ENCODE peak calls at places on chromosomes 12 and 14, in eight cellular contexts. D, H, E, X, L, U, R and W are unnamed samples.

GRCh38 chr12:57430117-57430930 is 519 bp downstream of the R3HDM2 start:
- DNase-seq in D (no peak), U (no peak), H (peak), R (peak), E (peak), X (peak), L (no peak), W (no peak)

GRCh38 chr12:65640489-65640901 is 183.8 kb upstream of the HMGA2 start:
- DNase-seq in R (no peak), X (peak), E (no peak), H (no peak), L (no peak), D (no peak), U (no peak), W (no peak)

GRCh38 chr14:25394791-25395391 is 344.9 kb upstream of the STXBP6 start:
- DNase-seq in E (no peak), D (no peak), U (no peak), R (no peak), H (no peak), X (peak), L (no peak), W (no peak)

GRCh38 chr12:6936642-6937480 is 6.8 kb upstream of the RNU7-1 start:
- DNase-seq in R (no peak), U (no peak), H (no peak), D (no peak), L (no peak), E (no peak), X (no peak), W (peak)

GRCh38 chr14:32761381-32761968 is 177.2 kb upstream of the NPAS3 start:
- DNase-seq in H (no peak), U (no peak), E (no peak), L (no peak), D (no peak), R (no peak), X (peak), W (no peak)

GRCh38 chr14:66117600-66117999 is 368.6 kb upstream of the CCDC196 start:
- DNase-seq in L (peak), R (no peak), H (no peak), U (no peak), D (no peak), E (no peak), X (peak), W (no peak)

GRCh38 chr12:113030875-113031525 is 25.5 kb upstream of the DTX1 start:
- DNase-seq in E (no peak), X (peak), U (peak), H (no peak), R (peak), L (peak), D (no peak), W (peak)

GRCh38 chr14:72788972-72789728 is 104.8 kb downstream of the DPF3 start:
- DNase-seq in L (no peak), R (no peak), D (no peak), E (no peak), X (no peak), H (no peak), U (no peak), W (peak)

GRCh38 chr12:126907900-126908764 is 1358.8 kb upstream of the TMEM132C start:
- DNase-seq in X (no peak), D (no peak), U (no peak), H (no peak), E (no peak), L (no peak), R (no peak), W (no peak)

GRCh38 chr14:104977681-104978647 is at the start of gene AHNAK2:
- DNase-seq in X (peak), D (peak), R (no peak), E (peak), H (peak), L (peak), U (no peak), W (no peak)

GRCh38 chr14:74491952-74492351 is 1.2 kb downstream of the NPC2 start:
- DNase-seq in L (peak), R (peak), U (no peak), D (no peak), H (no peak), E (no peak), X (peak), W (peak)

GRCh38 chr14:25400607-25401206 is 350.8 kb upstream of the STXBP6 start:
- DNase-seq in H (no peak), X (peak), L (peak), U (peak), E (peak), D (no peak), R (peak), W (peak)

GRCh38 chr14:84750763-84751554 is 779.0 kb upstream of the FLRT2 start:
- DNase-seq in H (no peak), E (no peak), U (no peak), X (peak), R (no peak), D (peak), L (no peak), W (no peak)

GRCh38 chr12:94659531-94659930 is 9.2 kb upstream of the TMCC3 start:
- DNase-seq in U (no peak), D (no peak), H (no peak), E (no peak), R (no peak), X (no peak), L (no peak), W (no peak)

GRCh38 chr12:25416516-25416915 is 136.6 kb downstream of the LMNTD1 start:
- DNase-seq in E (no peak), L (no peak), D (no peak), R (no peak), H (no peak), U (no peak), X (no peak), W (no peak)

GRCh38 chr12:77493311-77493710 is 337.4 kb upstream of the NAV3 start:
- DNase-seq in L (no peak), R (no peak), H (no peak), X (peak), E (no peak), D (no peak), U (no peak), W (no peak)

GRCh38 chr12:49364989-49365388 is 2.3 kb upstream of the SPATS2 start:
- DNase-seq in X (peak), U (no peak), R (no peak), H (no peak), D (no peak), E (no peak), L (no peak), W (no peak)

GRCh38 chr12:29990971-29991370 is 207.2 kb upstream of the TMTC1 start:
- DNase-seq in L (no peak), H (no peak), R (no peak), D (no peak), U (no peak), E (no peak), X (no peak), W (no peak)

GRCh38 chr12:126159139-126159538 is 1093.9 kb downstream of the AACS start:
- DNase-seq in X (no peak), D (no peak), R (no peak), L (no peak), U (no peak), E (no peak), H (no peak), W (no peak)

GRCh38 chr14:88170333-88170732 is 152.7 kb downstream of the KCNK10 start:
- DNase-seq in X (no peak), E (no peak), D (no peak), H (no peak), U (no peak), R (no peak), L (no peak), W (no peak)

GRCh38 chr14:61953602-61954001 is 191.4 kb downstream of the SNAPC1 start:
- DNase-seq in H (no peak), X (no peak), E (no peak), U (no peak), L (no peak), R (no peak), D (no peak), W (no peak)

GRCh38 chr14:32013083-32013482 is 64.0 kb upstream of the ARHGAP5 start:
- DNase-seq in X (no peak), H (no peak), U (no peak), E (no peak), L (peak), R (no peak), D (no peak), W (no peak)

GRCh38 chr12:41277019-41277770 is 89.1 kb downstream of the PDZRN4 start:
- DNase-seq in L (peak), X (peak), U (peak), R (peak), H (no peak), E (peak), D (peak), W (peak)

GRCh38 chr12:52044284-52044983 is 6.8 kb upstream of the NR4A1 start:
- DNase-seq in H (no peak), L (no peak), D (no peak), X (peak), R (peak), E (no peak), U (no peak), W (no peak)

GRCh38 chr12:89649139-89649538 is 59.5 kb downstream of the ATP2B1 start:
- DNase-seq in X (no peak), R (no peak), L (no peak), H (no peak), E (no peak), D (no peak), U (no peak), W (no peak)

GRCh38 chr14:87148655-87149054 is 844.3 kb downstream of the GALC start:
- DNase-seq in H (no peak), U (no peak), X (peak), L (no peak), E (no peak), D (no peak), R (no peak), W (no peak)

GRCh38 chr14:73792476-73792875 is 59.2 kb upstream of the PTGR2 start:
- DNase-seq in U (no peak), L (no peak), X (no peak), R (no peak), D (no peak), H (no peak), E (no peak), W (no peak)

GRCh38 chr12:109934026-109934425 is 34.0 kb downstream of the TCHP start:
- DNase-seq in U (no peak), L (peak), D (peak), R (no peak), X (no peak), E (no peak), H (no peak), W (peak)
- TF ChIP-seq CTCF in U (peak), L (peak), D (peak), R (no peak), X (peak), E (no peak), H (peak), W (peak)

GRCh38 chr12:18302809-18303430 is 41.6 kb downstream of the PIK3C2G start:
- DNase-seq in U (no peak), E (no peak), L (no peak), X (no peak), H (no peak), R (no peak), D (no peak), W (no peak)
- TF ChIP-seq CTCF in U (no peak), E (no peak), L (no peak), X (no peak), H (no peak), R (no peak), D (no peak), W (no peak)

DNA sequence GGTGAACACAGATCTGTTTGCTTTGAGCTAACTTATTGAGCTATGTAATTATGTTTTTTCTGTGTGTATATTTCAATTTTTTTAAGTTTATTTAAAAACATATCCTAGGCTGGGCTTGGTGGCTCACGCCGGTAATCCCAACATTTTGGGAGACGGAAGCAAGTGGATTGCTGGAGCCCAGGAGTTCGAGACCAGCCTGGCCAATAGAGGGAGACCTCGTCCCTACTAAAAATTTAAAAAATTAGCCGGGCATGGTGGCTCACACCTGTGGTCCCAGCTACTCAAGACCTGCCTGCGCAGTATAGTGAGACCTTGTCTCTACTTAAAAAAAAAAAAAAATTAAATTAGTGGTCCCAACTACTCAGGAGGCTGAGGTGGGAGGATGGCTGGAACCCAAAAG is 16.2 kb upstream of the RNASE1 start:
- DNase-seq in X (no peak), U (no peak), D (no peak), L (no peak), H (no peak), E (no peak), R (no peak), W (no peak)
- TF ChIP-seq CTCF in X (no peak), U (peak), D (no peak), L (peak), H (no peak), E (no peak), R (no peak), W (no peak)

GRCh38 chr12:119942386-119942785 is 46.6 kb upstream of the BICDL1 start:
- DNase-seq in R (no peak), E (no peak), H (no peak), U (no peak), X (no peak), L (no peak), D (no peak), W (no peak)
- TF ChIP-seq CTCF in R (no peak), E (no peak), H (no peak), U (no peak), X (no peak), L (no peak), D (no peak), W (no peak)

GRCh38 chr12:55736076-55736475 is 6.8 kb upstream of the GDF11 start:
- DNase-seq in D (no peak), R (no peak), U (no peak), E (no peak), L (no peak), H (no peak), X (no peak), W (no peak)

GRCh38 chr12:55738113-55739024 is 4.6 kb upstream of the GDF11 start:
- DNase-seq in X (peak), E (peak), D (no peak), U (peak), H (peak), L (peak), R (peak), W (peak)

GRCh38 chr12:55739025-55739378 is 3.9 kb upstream of the GDF11 start:
- DNase-seq in X (no peak), R (no peak), L (no peak), H (no peak), D (no peak), U (no peak), E (no peak), W (no peak)

GRCh38 chr12:55736780-55737580 is 5.9 kb upstream of the GDF11 start:
- DNase-seq in D (no peak), L (peak), R (peak), U (no peak), E (peak), X (peak), H (no peak), W (peak)

GRCh38 chr12:55737581-55738112 is 5.3 kb upstream of the GDF11 start:
- DNase-seq in E (no peak), L (no peak), D (no peak), U (no peak), R (no peak), X (no peak), H (no peak), W (no peak)
- TF ChIP-seq CTCF in E (no peak), L (no peak), D (no peak), U (no peak), R (no peak), X (no peak), H (no peak), W (no peak)

GRCh38 chr12:21877583-21877982 is 63.6 kb downstream of the ABCC9 start:
- DNase-seq in E (no peak), R (no peak), U (no peak), X (no peak), D (no peak), H (no peak), L (no peak), W (no peak)
- TF ChIP-seq CTCF in E (no peak), R (no peak), U (no peak), X (no peak), D (no peak), H (no peak), L (no peak), W (no peak)

DNA sequence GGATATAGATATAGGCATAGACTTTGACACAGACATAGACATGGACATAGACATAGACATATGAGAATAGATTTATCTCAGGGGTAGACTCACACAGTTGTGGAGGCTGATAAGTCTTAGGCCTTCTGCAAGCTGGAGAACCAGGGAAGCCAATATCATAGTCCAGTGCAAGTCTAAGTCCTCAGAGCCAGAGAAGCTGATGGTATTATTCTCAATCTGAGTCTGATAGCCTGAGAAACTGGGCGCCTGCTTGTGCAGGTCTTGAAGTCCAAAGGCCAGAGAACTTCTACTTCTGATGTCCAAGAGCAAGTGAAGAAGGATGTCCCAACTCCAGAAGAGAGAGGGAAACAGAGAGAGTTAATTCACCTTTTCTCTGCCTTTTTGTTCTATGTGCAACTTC is 476.5 kb downstream of the SLC6A15 start:
- DNase-seq in L (no peak), E (no peak), R (no peak), X (no peak), U (no peak), D (no peak), H (no peak), W (no peak)
- TF ChIP-seq CTCF in L (no peak), E (no peak), R (no peak), X (no peak), U (no peak), D (no peak), H (no peak), W (no peak)

DNA sequence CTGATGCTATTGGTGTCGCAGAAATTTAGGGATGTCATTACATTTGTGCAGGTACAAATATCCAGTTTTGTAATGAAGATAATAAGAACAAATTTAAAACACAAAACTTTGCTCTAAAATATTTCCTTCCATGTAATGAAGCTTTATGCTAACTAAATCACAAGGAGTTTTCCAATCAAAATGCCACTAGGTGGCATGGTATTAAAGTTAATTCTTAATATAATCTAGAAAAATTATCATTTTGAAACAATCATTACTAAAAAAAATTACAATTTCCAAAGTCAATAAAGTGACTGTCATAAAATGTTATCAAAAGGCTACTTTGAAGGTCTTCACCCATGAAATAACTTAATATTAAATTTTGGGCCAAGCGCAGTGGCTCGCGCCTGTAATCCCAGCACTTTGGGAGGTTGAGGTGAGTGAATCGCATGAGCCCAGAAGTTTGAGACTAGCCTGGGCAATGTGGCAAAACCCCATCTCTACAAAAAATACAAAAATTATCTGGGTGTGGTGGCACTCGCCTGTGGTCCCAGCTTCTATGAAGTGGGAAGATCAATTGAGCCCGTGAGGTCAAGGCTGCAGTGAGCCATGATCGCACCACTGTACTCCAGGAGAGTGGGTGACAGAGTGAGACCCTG is 77.4 kb downstream of the KIF21A start:
- DNase-seq in U (no peak), L (no peak), H (no peak), R (no peak), E (no peak), X (peak), D (no peak), W (no peak)
- TF ChIP-seq CTCF in U (no peak), L (peak), H (peak), R (peak), E (no peak), X (peak), D (no peak), W (no peak)